ENCODE peak calls at places on chromosomes 11 and 22, in four cellular contexts. K, X, V and D are unnamed samples.

GRCh38 chr22:21837184-21837979 is 30.1 kb downstream of the MAPK1 start:
- DNase-seq in K (no peak), X (no peak), V (no peak), D (no peak)

GRCh38 chr11:30342736-30343166 is 19.8 kb downstream of the ARL14EP start:
- DNase-seq in K (peak; percentile 97), X (no peak), V (no peak), D (peak; percentile 29)

GRCh38 chr11:68365943-68366435 is 53.6 kb downstream of the LRP5 start:
- DNase-seq in K (no peak), X (no peak), V (no peak), D (no peak)

GRCh38 chr11:85569525-85569924 is 57.6 kb downstream of the DLG2 start:
- DNase-seq in K (no peak), X (no peak), V (no peak), D (no peak)

GRCh38 chr11:3905080-3905953 is 49.9 kb downstream of the STIM1 start:
- DNase-seq in K (no peak), X (peak; percentile 40), V (peak; percentile 90), D (peak; percentile 52)

GRCh38 chr11:65810046-65810868 is 23.4 kb downstream of the OVOL1 start:
- DNase-seq in K (no peak), X (no peak), V (peak; percentile 22), D (no peak)

GRCh38 chr22:37535159-37535558 is 15.9 kb upstream of the CARD10 start:
- DNase-seq in K (no peak), X (no peak), V (no peak), D (no peak)

GRCh38 chr11:86678823-86679222 is 6.4 kb upstream of the ME3 start:
- DNase-seq in K (no peak), X (no peak), V (no peak), D (no peak)

GRCh38 chr11:108945341-108945740 is 280.5 kb downstream of the DDX10 start:
- DNase-seq in K (no peak), X (no peak), V (no peak), D (no peak)

GRCh38 chr11:72630104-72630852 is 43.9 kb downstream of the PDE2A start:
- DNase-seq in K (no peak), X (no peak), V (no peak), D (no peak)

GRCh38 chr22:26616650-26617049 is 1.2 kb downstream of the CRYBB1 start:
- DNase-seq in K (no peak), X (no peak), V (no peak), D (no peak)

GRCh38 chr11:128467610-128468041 is 119.7 kb downstream of the ETS1 start:
- DNase-seq in K (no peak), X (no peak), V (no peak), D (no peak)

GRCh38 chr11:133926466-133927246 is 30.1 kb downstream of the IGSF9B start:
- DNase-seq in K (no peak), X (no peak), V (no peak), D (no peak)

GRCh38 chr11:124086447-124086846 is 28.8 kb upstream of the VWA5A start:
- DNase-seq in K (no peak), X (no peak), V (no peak), D (no peak)

GRCh38 chr22:46055176-46055850 is 78.4 kb upstream of the WNT7B start:
- DNase-seq in K (no peak), X (no peak), V (no peak), D (no peak)

GRCh38 chr11:101407324-101407723 is 176.5 kb downstream of the TRPC6 start:
- DNase-seq in K (no peak), X (no peak), V (no peak), D (no peak)

GRCh38 chr11:43358308-43358669 is 431 bp upstream of the TTC17 start:
- DNase-seq in K (no peak), X (no peak), V (peak; percentile 21), D (no peak)

GRCh38 chr22:44272330-44272729 is 40.4 kb downstream of the SHISAL1 start:
- DNase-seq in K (no peak), X (no peak), V (no peak), D (no peak)

GRCh38 chr22:24482586-24482985 is 12.5 kb upstream of the UPB1 start:
- DNase-seq in K (no peak), X (no peak), V (peak; percentile 61), D (no peak)

GRCh38 chr11:59706518-59707285 is 6.9 kb downstream of the OR10V1 start:
- DNase-seq in K (no peak), X (peak; percentile 48), V (no peak), D (no peak)

GRCh38 chr11:123364145-123364544 is 65.9 kb upstream of the GRAMD1B start:
- DNase-seq in K (no peak), X (no peak), V (no peak), D (no peak)

GRCh38 chr11:113681282-113681681 is 24.8 kb downstream of the TMPRSS5 start:
- DNase-seq in K (no peak), X (no peak), V (no peak), D (no peak)

GRCh38 chr22:42300286-42301071 is 30.0 kb upstream of the TCF20 start:
- DNase-seq in K (no peak), X (peak; percentile 51), V (peak; percentile 87), D (peak; percentile 81)

GRCh38 chr11:30100514-30100913 is 83.7 kb upstream of the KCNA4 start:
- DNase-seq in K (no peak), X (no peak), V (no peak), D (no peak)

GRCh38 chr22:49838771-49839717 is 11.4 kb upstream of the BRD1 start:
- DNase-seq in K (peak; percentile 36), X (no peak), V (peak; percentile 51), D (peak; percentile 68)

GRCh38 chr11:133122260-133122659 is 410.0 kb downstream of the OPCML start:
- DNase-seq in K (no peak), X (no peak), V (no peak), D (no peak)

GRCh38 chr11:81596709-81597108 is 1137.0 kb downstream of the FAM181B start:
- DNase-seq in K (no peak), X (no peak), V (no peak), D (no peak)

GRCh38 chr22:42280140-42280539 is 9.7 kb upstream of the TCF20 start:
- DNase-seq in K (no peak), X (no peak), V (no peak), D (no peak)

GRCh38 chr11:35146074-35146521 is 7.1 kb downstream of the CD44 start:
- DNase-seq in K (peak; percentile 83), X (no peak), V (peak; percentile 17), D (no peak)

GRCh38 chr22:45612451-45612901 is 59.2 kb upstream of the ATXN10 start:
- DNase-seq in K (no peak), X (no peak), V (peak; percentile 77), D (no peak)

GRCh38 chr11:45859661-45860140 is 12.4 kb downstream of the CRY2 start:
- DNase-seq in K (no peak), X (no peak), V (no peak), D (no peak)

GRCh38 chr11:2521081-2521480 is 76.3 kb downstream of the KCNQ1 start:
- DNase-seq in K (no peak), X (no peak), V (no peak), D (no peak)

GRCh38 chr11:128830836-128831780 is 36.0 kb downstream of the KCNJ1 start:
- DNase-seq in K (peak; percentile 69), X (peak; percentile 69), V (peak; percentile 82), D (peak; percentile 47)

GRCh38 chr22:17109113-17109865 is 11.9 kb downstream of the TMEM121B start:
- DNase-seq in K (no peak), X (no peak), V (no peak), D (no peak)

GRCh38 chr11:100999756-101000155 is 129.9 kb downstream of the PGR start:
- DNase-seq in K (no peak), X (no peak), V (no peak), D (no peak)

GRCh38 chr11:128361451-128362020 is 225.8 kb downstream of the ETS1 start:
- DNase-seq in K (no peak), X (no peak), V (no peak), D (no peak)

GRCh38 chr11:61814242-61814957 is 2.4 kb downstream of the FADS1 start:
- DNase-seq in K (no peak), X (no peak), V (no peak), D (no peak)

DNA sequence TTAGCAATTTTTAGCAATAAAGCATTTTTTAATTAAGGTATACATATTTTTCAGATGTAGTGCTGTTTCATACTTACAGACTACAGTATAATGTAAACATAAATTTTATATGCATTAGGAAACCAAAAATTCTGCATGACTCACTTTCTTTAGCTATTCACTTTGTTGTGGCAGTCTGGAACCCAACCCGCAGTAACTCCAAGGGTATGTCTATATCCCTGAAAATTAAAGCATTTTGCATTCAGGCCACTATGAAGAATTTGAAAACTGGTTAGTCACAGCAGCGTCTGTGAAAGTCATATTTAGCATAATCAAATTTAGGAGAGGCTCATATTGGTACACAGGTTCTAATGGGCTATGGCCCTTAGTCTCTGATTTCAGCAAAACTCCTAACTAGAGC is 46.8 kb downstream of the BBOX1 start:
- DNase-seq in K (no peak), X (no peak), V (no peak), D (no peak)
- TF ChIP-seq SPI1 in K (no peak), X (no peak), V (no peak), D (no peak)

GRCh38 chr22:23397618-23398567 is 182.2 kb downstream of the IGLL1 start:
- DNase-seq in K (no peak), X (no peak), V (no peak), D (no peak)

GRCh38 chr22:23398701-23399366 is 181.3 kb downstream of the IGLL1 start:
- DNase-seq in K (no peak), X (no peak), V (no peak), D (no peak)

GRCh38 chr22:23401111-23401909 is 178.8 kb downstream of the IGLL1 start:
- DNase-seq in K (no peak), X (no peak), V (no peak), D (no peak)

GRCh38 chr22:23400286-23400981 is 179.7 kb downstream of the IGLL1 start:
- DNase-seq in K (no peak), X (no peak), V (no peak), D (no peak)

GRCh38 chr22:23399367-23400285 is 180.5 kb downstream of the IGLL1 start:
- DNase-seq in K (no peak), X (no peak), V (no peak), D (no peak)
- TF ChIP-seq SPI1 in K (no peak), X (no peak), V (no peak), D (no peak)

GRCh38 chr11:84526250-84526649 is 1100.9 kb downstream of the DLG2 start:
- DNase-seq in K (no peak), X (no peak), V (no peak), D (no peak)

GRCh38 chr11:84522331-84522730 is 1104.8 kb downstream of the DLG2 start:
- DNase-seq in K (no peak), X (no peak), V (no peak), D (no peak)

GRCh38 chr11:84518601-84519183 is 1108.5 kb downstream of the DLG2 start:
- DNase-seq in K (no peak), X (no peak), V (no peak), D (no peak)

GRCh38 chr11:84524422-84525051 is 1102.6 kb downstream of the DLG2 start:
- DNase-seq in K (no peak), X (no peak), V (no peak), D (no peak)
- TF ChIP-seq SPI1 in K (no peak), X (no peak), V (no peak), D (no peak)

GRCh38 chr11:106644824-106645223 is 373.5 kb downstream of the GUCY1A2 start:
- DNase-seq in K (no peak), X (no peak), V (no peak), D (no peak)
- TF ChIP-seq SPI1 in K (no peak), X (no peak), V (no peak), D (no peak)